ENCODE peak calls at places on chromosomes 5 and 9, in eight cellular contexts. X is central memory CD4-positive, alpha-beta T cell; S is kidney glomerular epithelial cell; B is astrocyte of the spinal cord; I is kidney; W is iPS DF 6.9; G is T-helper 1 cell; J is transverse colon. O is an unnamed sample.

GRCh38 chr5:74578356-74579044 is 62.0 kb downstream of the ENC1 start:
- DNase-seq in X (no peak), S (no peak), B (no peak), I (no peak), W (no peak), G (no peak), J (no peak), O (no peak)

GRCh38 chr5:43161244-43161643 is 30.8 kb upstream of the NIM1K start:
- DNase-seq in X (no peak), S (no peak), B (no peak), I (no peak), W (no peak), G (no peak), J (no peak), O (no peak)

GRCh38 chr5:158514961-158515359 is 584.8 kb downstream of the EBF1 start:
- DNase-seq in X (no peak), S (no peak), B (no peak), I (no peak), W (no peak), G (no peak), J (no peak), O (no peak)

GRCh38 chr5:172004824-172005237 is 1.6 kb downstream of the FBXW11 start:
- DNase-seq in X (peak; percentile 11), S (no peak), B (peak; percentile 30), I (no peak), W (no peak), G (no peak), J (no peak), O (no peak)

GRCh38 chr5:105146867-105147266 is 1584.3 kb upstream of the NUDT12 start:
- DNase-seq in X (no peak), S (no peak), B (no peak), I (no peak), W (no peak), G (no peak), J (no peak), O (no peak)

GRCh38 chr9:76298497-76299144 is 95.6 kb downstream of the RFK start:
- DNase-seq in X (no peak), S (no peak), B (no peak), I (no peak), W (no peak), G (no peak), J (no peak), O (no peak)

GRCh38 chr9:135028956-135029355 is 58.5 kb upstream of the OLFM1 start:
- DNase-seq in X (no peak), S (no peak), B (no peak), I (no peak), W (no peak), G (no peak), J (no peak), O (no peak)

GRCh38 chr5:10988637-10989036 is 227.6 kb upstream of the DAP start:
- DNase-seq in X (no peak), S (no peak), B (no peak), I (no peak), W (no peak), G (no peak), J (no peak), O (no peak)

GRCh38 chr5:33364406-33364805 is 76.4 kb upstream of the TARS1 start:
- DNase-seq in X (no peak), S (no peak), B (no peak), I (no peak), W (no peak), G (no peak), J (no peak), O (no peak)

GRCh38 chr5:79771387-79771786 is 81.8 kb downstream of the CMYA5 start:
- DNase-seq in X (no peak), S (peak; percentile 18), B (peak; percentile 86), I (peak; percentile 11), W (no peak), G (no peak), J (no peak), O (no peak)

GRCh38 chr5:36698031-36698430 is 91.6 kb downstream of the SLC1A3 start:
- DNase-seq in X (no peak), S (no peak), B (no peak), I (no peak), W (no peak), G (no peak), J (no peak), O (no peak)

GRCh38 chr9:129649726-129650679 is 8.1 kb upstream of the ASB6 start:
- DNase-seq in X (no peak), S (no peak), B (no peak), I (no peak), W (no peak), G (no peak), J (no peak), O (no peak)

GRCh38 chr5:57693488-57694305 is 211.1 kb upstream of the ACTBL2 start:
- DNase-seq in X (no peak), S (no peak), B (no peak), I (no peak), W (no peak), G (no peak), J (no peak), O (no peak)

GRCh38 chr5:160441352-160441781 is 19.7 kb downstream of the PTTG1 start:
- DNase-seq in X (no peak), S (no peak), B (no peak), I (no peak), W (no peak), G (no peak), J (no peak), O (no peak)

GRCh38 chr9:121744002-121744686 is 92.7 kb downstream of the DAB2IP start:
- DNase-seq in X (no peak), S (no peak), B (peak; percentile 56), I (no peak), W (no peak), G (no peak), J (peak; percentile 75), O (peak; percentile 60)

GRCh38 chr9:131266301-131267229 is 9.7 kb downstream of the FAM78A start:
- DNase-seq in X (peak; percentile 39), S (no peak), B (no peak), I (peak; percentile 68), W (no peak), G (no peak), J (no peak), O (no peak)